ENCODE peak calls at places on chromosome 18, in nine cellular contexts. H is GM20000; S is M059J; W is CD8-positive, alpha-beta memory T cell; F is neural progenitor cell; X is osteoblast; L is uterus; T is mucosa of gallbladder; D is NCI-H524. C is an unnamed sample.
A peak's percentile ranks its signal among the peaks of the same experiment; 100 is the strongest.

GRCh38 chr18:48754993-48755473 is 195.7 kb downstream of the SMAD7 start:
- DNase-seq in H (peak; percentile 76), S (no peak), W (no peak), F (no peak), X (no peak), L (no peak), T (no peak), D (no peak), C (no peak)

GRCh38 chr18:34002130-34002529 is 222.6 kb downstream of the NOL4 start:
- DNase-seq in H (no peak), S (no peak), W (no peak), F (no peak), X (no peak), L (no peak), T (no peak), D (no peak), C (no peak)

GRCh38 chr18:68769423-68769822 is 28.5 kb upstream of the CCDC102B start:
- DNase-seq in H (no peak), S (no peak), W (no peak), F (no peak), X (peak; percentile 2), L (peak; percentile 55), T (peak; percentile 10), D (no peak), C (no peak)

GRCh38 chr18:2096581-2096980 is 474.7 kb downstream of the METTL4 start:
- DNase-seq in H (no peak), S (peak; percentile 23), W (no peak), F (no peak), X (no peak), L (no peak), T (no peak), D (no peak), C (no peak)

GRCh38 chr18:6561893-6562292 is 147.2 kb upstream of the L3MBTL4 start:
- DNase-seq in H (no peak), S (no peak), W (no peak), F (peak; percentile 71), X (no peak), L (no peak), T (no peak), D (no peak), C (no peak)

GRCh38 chr18:26646897-26647296 is 98.5 kb upstream of the KCTD1 start:
- DNase-seq in H (no peak), S (no peak), W (no peak), F (no peak), X (no peak), L (no peak), T (no peak), D (no peak), C (no peak)

GRCh38 chr18:69843047-69843446 is 104.6 kb downstream of the CD226 start:
- DNase-seq in H (no peak), S (no peak), W (no peak), F (no peak), X (no peak), L (no peak), T (no peak), D (no peak), C (no peak)

GRCh38 chr18:24321071-24321470 is 76.6 kb downstream of the OSBPL1A start:
- DNase-seq in H (no peak), S (no peak), W (no peak), F (no peak), X (no peak), L (no peak), T (no peak), D (no peak), C (no peak)

GRCh38 chr18:8121942-8122480 is 487.2 kb upstream of the RAB12 start:
- DNase-seq in H (no peak), S (peak; percentile 73), W (no peak), F (no peak), X (peak; percentile 42), L (no peak), T (no peak), D (no peak), C (no peak)

GRCh38 chr18:9722691-9723090 is 14.6 kb downstream of the RAB31 start:
- DNase-seq in H (no peak), S (no peak), W (no peak), F (no peak), X (no peak), L (no peak), T (peak; percentile 60), D (no peak), C (no peak)

GRCh38 chr18:8704361-8705279 is 736 bp upstream of the MTCL1 start:
- DNase-seq in H (peak; percentile 99), S (peak; percentile 93), W (peak; percentile 80), F (peak; percentile 94), X (peak; percentile 100), L (peak; percentile 86), T (peak; percentile 91), D (peak; percentile 71), C (peak; percentile 96)

GRCh38 chr18:44452346-44452745 is 228.3 kb upstream of the SETBP1 start:
- DNase-seq in H (no peak), S (peak; percentile 81), W (no peak), F (no peak), X (no peak), L (no peak), T (no peak), D (no peak), C (no peak)

GRCh38 chr18:476368-476767 is 24.1 kb downstream of the COLEC12 start:
- DNase-seq in H (no peak), S (no peak), W (no peak), F (no peak), X (no peak), L (no peak), T (no peak), D (no peak), C (no peak)

GRCh38 chr18:76495435-76496199 is 575 bp upstream of the ZNF516 start:
- DNase-seq in H (peak; percentile 56), S (peak; percentile 48), W (no peak), F (peak; percentile 79), X (peak; percentile 88), L (peak; percentile 47), T (no peak), D (no peak), C (peak; percentile 30)

GRCh38 chr18:58715540-58715939 is 44.3 kb downstream of the MALT1 start:
- DNase-seq in H (no peak), S (no peak), W (no peak), F (no peak), X (no peak), L (no peak), T (no peak), D (no peak), C (no peak)

GRCh38 chr18:48632676-48633257 is 93.9 kb downstream of the CTIF start:
- DNase-seq in H (no peak), S (no peak), W (no peak), F (no peak), X (no peak), L (no peak), T (no peak), D (no peak), C (no peak)

GRCh38 chr18:9449987-9450386 is 25.3 kb upstream of the RALBP1 start:
- DNase-seq in H (no peak), S (no peak), W (no peak), F (no peak), X (no peak), L (no peak), T (no peak), D (no peak), C (no peak)

GRCh38 chr18:38898167-38898566 is 1332.6 kb upstream of the CELF4 start:
- DNase-seq in H (no peak), S (no peak), W (no peak), F (no peak), X (no peak), L (no peak), T (no peak), D (no peak), C (no peak)

GRCh38 chr18:80148316-80149199 is 39.5 kb downstream of the ADNP2 start:
- DNase-seq in H (no peak), S (peak; percentile 5), W (no peak), F (no peak), X (no peak), L (no peak), T (no peak), D (no peak), C (no peak)

GRCh38 chr18:68406761-68407160 is 308.1 kb downstream of the TMX3 start:
- DNase-seq in H (no peak), S (peak; percentile 65), W (no peak), F (no peak), X (no peak), L (no peak), T (no peak), D (no peak), C (no peak)

GRCh38 chr18:26575865-26576217 is 27.5 kb upstream of the KCTD1 start:
- DNase-seq in H (no peak), S (no peak), W (no peak), F (no peak), X (no peak), L (no peak), T (no peak), D (no peak), C (no peak)

GRCh38 chr18:23166863-23167531 is 31.7 kb downstream of the CABLES1 start:
- DNase-seq in H (no peak), S (no peak), W (no peak), F (no peak), X (peak; percentile 90), L (no peak), T (no peak), D (no peak), C (no peak)

GRCh38 chr18:23825978-23826405 is 136.7 kb downstream of the LAMA3 start:
- DNase-seq in H (no peak), S (peak; percentile 92), W (no peak), F (no peak), X (peak; percentile 80), L (peak; percentile 81), T (peak; percentile 54), D (no peak), C (no peak)

GRCh38 chr18:50065039-50065438 is 129.9 kb downstream of the MYO5B start:
- DNase-seq in H (no peak), S (no peak), W (no peak), F (no peak), X (no peak), L (no peak), T (no peak), D (no peak), C (no peak)

GRCh38 chr18:12726774-12727550 is 24.1 kb downstream of the PSMG2 start:
- DNase-seq in H (peak; percentile 69), S (peak; percentile 65), W (peak; percentile 54), F (peak; percentile 84), X (peak; percentile 77), L (peak; percentile 30), T (peak; percentile 66), D (peak; percentile 42), C (peak; percentile 77)

GRCh38 chr18:33755918-33756590 is 178.0 kb downstream of the ASXL3 start:
- DNase-seq in H (no peak), S (peak; percentile 46), W (no peak), F (no peak), X (peak; percentile 38), L (no peak), T (peak; percentile 21), D (no peak), C (no peak)